ENCODE peak calls at places on chromosomes 3 and 15, in six cellular contexts. Q, J, I, Z, O and H are unnamed samples.
A peak's percentile ranks its signal among the peaks of the same experiment; 100 is the strongest.

GRCh38 chr3:39038165-39038564 is 13.6 kb downstream of the SCN11A start:
- DNase-seq in Z (no peak), O (no peak), I (no peak), Q (peak; percentile 39), J (no peak), H (no peak)

GRCh38 chr3:123702720-123703119 is 117.9 kb upstream of the HACD2 start:
- DNase-seq in Q (no peak), Z (no peak), O (peak; percentile 13), J (no peak), I (no peak), H (no peak)

GRCh38 chr15:38374477-38374876 is 79.5 kb upstream of the FAM98B start:
- DNase-seq in O (no peak), J (peak; percentile 16), I (no peak), Z (no peak), Q (no peak), H (no peak)

GRCh38 chr3:119600732-119601131 is 3.0 kb downstream of the PLA1A start:
- DNase-seq in I (no peak), J (peak; percentile 27), Z (no peak), O (no peak), Q (no peak), H (no peak)

GRCh38 chr15:40258544-40258943 is 19.7 kb downstream of the PAK6 start:
- DNase-seq in Q (no peak), I (no peak), O (no peak), Z (no peak), J (no peak), H (no peak)

GRCh38 chr3:119653871-119654270 is 6.5 kb downstream of the POPDC2 start:
- DNase-seq in J (no peak), Q (no peak), O (no peak), I (no peak), Z (no peak), H (no peak)

GRCh38 chr3:22308866-22309265 is 557.9 kb upstream of the ZNF385D start:
- DNase-seq in O (no peak), Q (no peak), I (no peak), J (no peak), Z (no peak), H (no peak)

GRCh38 chr3:15521573-15521965 is at the start of gene COLQ:
- DNase-seq in O (no peak), Z (no peak), I (no peak), Q (peak; percentile 17), J (no peak), H (no peak)

GRCh38 chr15:31455499-31455898 is 128.9 kb downstream of the KLF13 start:
- DNase-seq in J (no peak), I (no peak), Z (no peak), O (no peak), Q (no peak), H (no peak)
- TF ChIP-seq CTCF in J (no peak), I (no peak), Z (peak; percentile 32), O (no peak), Q (peak; percentile 21), H (peak; percentile 37)

DNA sequence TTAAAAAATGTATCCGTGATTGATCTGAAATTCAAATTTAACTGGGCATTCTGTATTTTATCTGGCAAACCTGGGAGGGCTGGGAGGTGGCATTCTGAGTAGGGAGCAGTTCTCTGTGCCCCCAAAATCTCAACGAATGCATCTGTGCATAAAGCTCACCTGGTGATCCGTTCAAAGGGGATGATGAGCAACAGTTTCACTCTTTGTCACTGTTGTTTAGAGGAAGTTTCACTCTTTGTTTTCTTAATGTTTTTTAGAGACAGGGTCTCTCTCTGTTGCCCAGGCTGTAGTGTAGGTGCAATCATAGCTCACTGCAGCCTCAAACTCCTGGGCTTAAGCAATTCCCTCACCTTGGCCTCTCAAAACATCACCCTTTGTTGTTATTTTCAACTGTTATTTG is 186.7 kb downstream of the SSR3 start:
- DNase-seq in Q (no peak), O (no peak), Z (no peak), I (no peak), J (no peak), H (no peak)
- TF ChIP-seq CTCF in Q (no peak), O (no peak), Z (no peak), I (no peak), J (no peak), H (no peak)

GRCh38 chr15:66599536-66600239 is 33.9 kb upstream of the LCTL start:
- DNase-seq in Z (no peak), O (no peak), I (no peak), Q (no peak), J (no peak), H (no peak)

GRCh38 chr15:66608159-66608558 is 42.4 kb upstream of the LCTL start:
- DNase-seq in I (no peak), Q (no peak), O (no peak), Z (no peak), J (no peak), H (no peak)

GRCh38 chr15:66601521-66601920 is 35.7 kb upstream of the LCTL start:
- DNase-seq in I (no peak), Q (no peak), J (no peak), Z (no peak), O (no peak), H (no peak)

GRCh38 chr15:66600240-66600627 is 34.4 kb upstream of the LCTL start:
- DNase-seq in Z (no peak), J (no peak), Q (no peak), O (no peak), I (no peak), H (no peak)

DNA sequence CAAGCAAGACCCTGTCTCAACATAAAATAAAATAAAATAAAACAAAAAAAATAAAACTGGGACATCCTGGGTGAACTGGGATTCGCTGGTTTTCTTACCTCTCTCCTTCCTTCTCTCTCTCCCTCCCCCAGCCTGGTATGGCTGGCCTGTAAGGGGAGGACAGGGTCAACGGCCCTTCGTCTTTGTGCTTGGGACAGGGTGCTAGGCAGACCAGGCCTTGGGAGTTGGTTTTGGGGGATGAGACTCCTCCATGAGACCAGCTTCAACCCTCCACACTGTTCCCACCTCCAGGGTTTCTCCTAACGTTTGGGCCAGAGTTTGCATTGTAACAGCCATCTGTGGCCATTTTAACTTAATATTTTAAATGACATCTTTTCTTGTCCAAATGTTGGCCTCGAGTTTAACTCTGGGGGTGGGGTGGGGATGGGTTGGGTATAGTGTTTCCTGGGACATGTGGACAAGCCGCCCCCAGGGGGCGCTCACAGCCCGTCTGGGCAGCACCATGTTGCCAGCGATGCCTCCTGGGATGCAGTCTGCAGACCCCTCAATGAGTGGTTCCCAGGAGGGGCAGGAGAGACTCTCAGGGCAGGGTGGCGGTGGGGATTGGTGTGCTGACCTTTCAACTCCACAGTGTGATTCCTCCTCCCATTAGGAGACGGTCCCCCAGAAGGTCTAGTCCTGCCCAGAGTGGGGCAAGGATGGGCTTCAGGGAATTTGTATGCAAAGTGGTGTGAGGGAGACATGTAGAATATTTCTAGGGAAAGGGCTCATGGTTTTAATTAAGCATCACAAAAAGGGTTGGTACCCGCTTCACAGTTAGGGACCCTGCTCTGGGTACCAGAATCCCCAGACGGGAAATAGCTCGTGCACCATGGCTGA is 37.7 kb upstream of the LCTL start:
- DNase-seq in Q (peak; percentile 76), O (peak; percentile 40), J (peak; percentile 54), I (peak; percentile 64), Z (peak; percentile 74), H (peak; percentile 77)
- TF ChIP-seq CTCF in Q (peak; percentile 88), O (peak; percentile 88), J (peak; percentile 89), I (peak; percentile 79), Z (peak; percentile 82), H (peak; percentile 92)

GRCh38 chr3:52986938-52987337 is 58.9 kb downstream of the SFMBT1 start:
- DNase-seq in Q (peak; percentile 67), Z (no peak), J (no peak), I (no peak), O (no peak), H (no peak)
- TF ChIP-seq CTCF in Q (peak; percentile 47), Z (no peak), J (peak; percentile 36), I (no peak), O (peak; percentile 38), H (peak; percentile 40)

GRCh38 chr15:70974004-70974832 is 81.6 kb downstream of the LRRC49 start:
- DNase-seq in Q (peak; percentile 82), Z (no peak), J (no peak), I (no peak), O (peak; percentile 18), H (no peak)
- TF ChIP-seq CTCF in Q (peak; percentile 50), Z (peak; percentile 65), J (peak; percentile 44), I (no peak), O (peak; percentile 35), H (peak; percentile 59)